ENCODE peak calls at places on chromosomes 6 and 20, in six cellular contexts. One of them, this sample, is unnamed.

GRCh38 chr6:44270526-44271405 is 516 bp downstream of the TMEM151B start:
- DNase-seq in NCI-H446 treated with DMSO at 0.1 percent for 48 hours: no peak
- DNase-seq in neural crest cell: peak; percentile 64
- DNase-seq in stimulated activated CD4-positive, alpha-beta T cell treated with anti-CD3 and anti-CD28 coated beads, Interleukin-15, amount 100 ng/mL, for 24 hours: no peak
- DNase-seq in mesenchymal stem cell: no peak
- DNase-seq in HL-60: no peak
- DNase-seq in this sample: no peak

GRCh38 chr6:56803594-56803993 is 151.3 kb upstream of the BEND6 start:
- DNase-seq in mesenchymal stem cell: peak; percentile 64
- DNase-seq in HL-60: no peak
- DNase-seq in stimulated activated CD4-positive, alpha-beta T cell treated with anti-CD3 and anti-CD28 coated beads, Interleukin-15, amount 100 ng/mL, for 24 hours: no peak
- DNase-seq in NCI-H446 treated with DMSO at 0.1 percent for 48 hours: no peak
- DNase-seq in neural crest cell: no peak
- DNase-seq in this sample: no peak

GRCh38 chr6:7886132-7886531 is 24.5 kb downstream of the TXNDC5 start:
- DNase-seq in NCI-H446 treated with DMSO at 0.1 percent for 48 hours: no peak
- DNase-seq in stimulated activated CD4-positive, alpha-beta T cell treated with anti-CD3 and anti-CD28 coated beads, Interleukin-15, amount 100 ng/mL, for 24 hours: no peak
- DNase-seq in mesenchymal stem cell: no peak
- DNase-seq in neural crest cell: no peak
- DNase-seq in HL-60: no peak
- DNase-seq in this sample: no peak

GRCh38 chr20:61953789-61954125 is 111.9 kb downstream of the TAF4 start:
- DNase-seq in mesenchymal stem cell: no peak
- DNase-seq in stimulated activated CD4-positive, alpha-beta T cell treated with anti-CD3 and anti-CD28 coated beads, Interleukin-15, amount 100 ng/mL, for 24 hours: no peak
- DNase-seq in NCI-H446 treated with DMSO at 0.1 percent for 48 hours: no peak
- DNase-seq in HL-60: no peak
- DNase-seq in neural crest cell: no peak
- DNase-seq in this sample: no peak

GRCh38 chr20:20366896-20367680 is 816 bp upstream of the INSM1 start:
- DNase-seq in mesenchymal stem cell: no peak
- DNase-seq in NCI-H446 treated with DMSO at 0.1 percent for 48 hours: peak; percentile 67
- DNase-seq in stimulated activated CD4-positive, alpha-beta T cell treated with anti-CD3 and anti-CD28 coated beads, Interleukin-15, amount 100 ng/mL, for 24 hours: peak; percentile 29
- DNase-seq in HL-60: no peak
- DNase-seq in neural crest cell: peak; percentile 47
- DNase-seq in this sample: no peak

GRCh38 chr6:112480551-112480950 is 133.4 kb downstream of the RFPL4B start:
- DNase-seq in mesenchymal stem cell: peak; percentile 37
- DNase-seq in stimulated activated CD4-positive, alpha-beta T cell treated with anti-CD3 and anti-CD28 coated beads, Interleukin-15, amount 100 ng/mL, for 24 hours: no peak
- DNase-seq in HL-60: no peak
- DNase-seq in neural crest cell: no peak
- DNase-seq in NCI-H446 treated with DMSO at 0.1 percent for 48 hours: no peak
- DNase-seq in this sample: no peak

GRCh38 chr20:15862178-15862577 is 711.1 kb downstream of the KIF16B start:
- DNase-seq in stimulated activated CD4-positive, alpha-beta T cell treated with anti-CD3 and anti-CD28 coated beads, Interleukin-15, amount 100 ng/mL, for 24 hours: no peak
- DNase-seq in HL-60: no peak
- DNase-seq in NCI-H446 treated with DMSO at 0.1 percent for 48 hours: no peak
- DNase-seq in mesenchymal stem cell: no peak
- DNase-seq in neural crest cell: no peak
- DNase-seq in this sample: no peak

GRCh38 chr20:1861996-1862664 is 33.1 kb upstream of the SIRPA start:
- DNase-seq in NCI-H446 treated with DMSO at 0.1 percent for 48 hours: no peak
- DNase-seq in HL-60: no peak
- DNase-seq in mesenchymal stem cell: no peak
- DNase-seq in stimulated activated CD4-positive, alpha-beta T cell treated with anti-CD3 and anti-CD28 coated beads, Interleukin-15, amount 100 ng/mL, for 24 hours: no peak
- DNase-seq in neural crest cell: no peak
- DNase-seq in this sample: no peak

GRCh38 chr20:49339123-49339522 is 61.3 kb upstream of the ZNFX1 start:
- DNase-seq in NCI-H446 treated with DMSO at 0.1 percent for 48 hours: no peak
- DNase-seq in mesenchymal stem cell: no peak
- DNase-seq in HL-60: no peak
- DNase-seq in stimulated activated CD4-positive, alpha-beta T cell treated with anti-CD3 and anti-CD28 coated beads, Interleukin-15, amount 100 ng/mL, for 24 hours: no peak
- DNase-seq in neural crest cell: no peak
- DNase-seq in this sample: no peak

GRCh38 chr20:33947709-33948295 is 45.9 kb upstream of the RALY start:
- DNase-seq in stimulated activated CD4-positive, alpha-beta T cell treated with anti-CD3 and anti-CD28 coated beads, Interleukin-15, amount 100 ng/mL, for 24 hours: peak; percentile 61
- DNase-seq in HL-60: peak; percentile 89
- DNase-seq in mesenchymal stem cell: peak; percentile 18
- DNase-seq in neural crest cell: peak; percentile 62
- DNase-seq in NCI-H446 treated with DMSO at 0.1 percent for 48 hours: peak; percentile 6
- DNase-seq in this sample: peak; percentile 73

GRCh38 chr6:10837009-10837691 is 1.2 kb downstream of the MAK start:
- DNase-seq in mesenchymal stem cell: peak; percentile 40
- DNase-seq in stimulated activated CD4-positive, alpha-beta T cell treated with anti-CD3 and anti-CD28 coated beads, Interleukin-15, amount 100 ng/mL, for 24 hours: no peak
- DNase-seq in neural crest cell: peak; percentile 22
- DNase-seq in NCI-H446 treated with DMSO at 0.1 percent for 48 hours: no peak
- DNase-seq in HL-60: no peak
- DNase-seq in this sample: peak; percentile 55

GRCh38 chr6:195861-196360 is 96.4 kb upstream of the DUSP22 start:
- DNase-seq in HL-60: no peak
- DNase-seq in NCI-H446 treated with DMSO at 0.1 percent for 48 hours: no peak
- DNase-seq in mesenchymal stem cell: peak; percentile 80
- DNase-seq in stimulated activated CD4-positive, alpha-beta T cell treated with anti-CD3 and anti-CD28 coated beads, Interleukin-15, amount 100 ng/mL, for 24 hours: peak; percentile 74
- DNase-seq in neural crest cell: no peak
- DNase-seq in this sample: no peak

GRCh38 chr6:126820617-126821016 is 297.9 kb upstream of the RSPO3 start:
- DNase-seq in neural crest cell: no peak
- DNase-seq in mesenchymal stem cell: no peak
- DNase-seq in stimulated activated CD4-positive, alpha-beta T cell treated with anti-CD3 and anti-CD28 coated beads, Interleukin-15, amount 100 ng/mL, for 24 hours: no peak
- DNase-seq in HL-60: no peak
- DNase-seq in NCI-H446 treated with DMSO at 0.1 percent for 48 hours: no peak
- DNase-seq in this sample: no peak

GRCh38 chr6:34516391-34517324 is 39.5 kb downstream of the SPDEF start:
- DNase-seq in stimulated activated CD4-positive, alpha-beta T cell treated with anti-CD3 and anti-CD28 coated beads, Interleukin-15, amount 100 ng/mL, for 24 hours: no peak
- DNase-seq in NCI-H446 treated with DMSO at 0.1 percent for 48 hours: no peak
- DNase-seq in HL-60: no peak
- DNase-seq in neural crest cell: no peak
- DNase-seq in mesenchymal stem cell: no peak
- DNase-seq in this sample: no peak

GRCh38 chr6:82006027-82006738 is 241.4 kb downstream of the IBTK start:
- DNase-seq in neural crest cell: no peak
- DNase-seq in mesenchymal stem cell: peak; percentile 45
- DNase-seq in stimulated activated CD4-positive, alpha-beta T cell treated with anti-CD3 and anti-CD28 coated beads, Interleukin-15, amount 100 ng/mL, for 24 hours: peak; percentile 3
- DNase-seq in NCI-H446 treated with DMSO at 0.1 percent for 48 hours: no peak
- DNase-seq in HL-60: no peak
- DNase-seq in this sample: no peak